ENCODE peak calls at places on chromosomes 5 and 9, in four cellular contexts. One of them, this sample, is unnamed.

GRCh38 chr9:88370346-88370745 is 17.9 kb upstream of the SPIN1 start:
- DNase-seq in K562: no peak
- DNase-seq in GM12878: no peak
- DNase-seq in HCT116: no peak
- DNase-seq in this sample: no peak

GRCh38 chr5:157918811-157919742 is 60.1 kb upstream of the CLINT1 start:
- DNase-seq in GM12878: no peak
- DNase-seq in K562: no peak
- DNase-seq in HCT116: no peak
- DNase-seq in this sample: no peak

GRCh38 chr9:36961568-36962360 is 72.3 kb downstream of the PAX5 start:
- DNase-seq in HCT116: no peak
- DNase-seq in K562: no peak
- DNase-seq in GM12878: no peak
- DNase-seq in this sample: no peak

GRCh38 chr5:60229786-60230185 is 336.3 kb upstream of the PDE4D start:
- DNase-seq in K562: no peak
- DNase-seq in GM12878: no peak
- DNase-seq in HCT116: no peak
- DNase-seq in this sample: no peak

GRCh38 chr5:57698785-57699184 is 216.2 kb upstream of the ACTBL2 start:
- DNase-seq in K562: no peak
- DNase-seq in GM12878: no peak
- DNase-seq in HCT116: peak; percentile 76
- DNase-seq in this sample: peak; percentile 15

GRCh38 chr5:41796061-41796460 is 74.2 kb downstream of the OXCT1 start:
- DNase-seq in K562: no peak
- DNase-seq in GM12878: no peak
- DNase-seq in HCT116: no peak
- DNase-seq in this sample: no peak

GRCh38 chr9:119370816-119371215 is 1.6 kb upstream of the BRINP1 start:
- DNase-seq in K562: peak; percentile 19
- DNase-seq in HCT116: no peak
- DNase-seq in GM12878: no peak
- DNase-seq in this sample: peak; percentile 81

GRCh38 chr5:64900618-64901017 is 131.9 kb downstream of the CWC27 start:
- DNase-seq in HCT116: no peak
- DNase-seq in K562: no peak
- DNase-seq in GM12878: no peak
- DNase-seq in this sample: peak; percentile 76

GRCh38 chr9:69223605-69224004 is 49.5 kb downstream of the TJP2 start:
- DNase-seq in GM12878: no peak
- DNase-seq in K562: peak; percentile 50
- DNase-seq in HCT116: peak; percentile 28
- DNase-seq in this sample: peak; percentile 65

GRCh38 chr9:113719919-113720318 is 156.2 kb upstream of the ZNF618 start:
- DNase-seq in K562: no peak
- DNase-seq in HCT116: no peak
- DNase-seq in GM12878: no peak
- DNase-seq in this sample: no peak

GRCh38 chr5:93990504-93991085 is 249.2 kb upstream of the POU5F2 start:
- DNase-seq in K562: no peak
- DNase-seq in HCT116: no peak
- DNase-seq in GM12878: no peak
- DNase-seq in this sample: no peak

GRCh38 chr5:173925449-173926071 is 37.4 kb downstream of the CPEB4 start:
- DNase-seq in K562: peak; percentile 43
- DNase-seq in GM12878: no peak
- DNase-seq in HCT116: peak; percentile 38
- DNase-seq in this sample: peak; percentile 73

GRCh38 chr5:75734913-75735789 is 17.9 kb upstream of the POC5 start:
- DNase-seq in GM12878: peak; percentile 5
- DNase-seq in K562: peak; percentile 22
- DNase-seq in HCT116: peak; percentile 3
- DNase-seq in this sample: peak; percentile 14

GRCh38 chr9:131273791-131274673 is 2.3 kb downstream of the FAM78A start:
- DNase-seq in K562: peak; percentile 79
- DNase-seq in HCT116: no peak
- DNase-seq in GM12878: no peak
- DNase-seq in this sample: no peak

GRCh38 chr5:119301947-119302346 is 53.9 kb upstream of the TNFAIP8 start:
- DNase-seq in K562: no peak
- DNase-seq in GM12878: no peak
- DNase-seq in HCT116: no peak
- DNase-seq in this sample: no peak

GRCh38 chr9:90925581-90926257 is 124.1 kb downstream of the SYK start:
- DNase-seq in GM12878: no peak
- DNase-seq in HCT116: no peak
- DNase-seq in K562: no peak
- DNase-seq in this sample: peak; percentile 33

GRCh38 chr5:10701567-10702039 is 59.4 kb downstream of the DAP start:
- DNase-seq in GM12878: no peak
- DNase-seq in K562: peak; percentile 75
- DNase-seq in HCT116: no peak
- DNase-seq in this sample: no peak

GRCh38 chr9:134314039-134314949 is 12.0 kb upstream of the RXRA start:
- DNase-seq in K562: no peak
- DNase-seq in HCT116: no peak
- DNase-seq in GM12878: no peak
- DNase-seq in this sample: no peak

GRCh38 chr9:15295761-15296405 is 11.1 kb downstream of the TTC39B start:
- DNase-seq in GM12878: peak; percentile 26
- DNase-seq in HCT116: no peak
- DNase-seq in K562: no peak
- DNase-seq in this sample: no peak

GRCh38 chr9:133839822-133840329 is 101.7 kb upstream of the SARDH start:
- DNase-seq in HCT116: no peak
- DNase-seq in GM12878: no peak
- DNase-seq in K562: peak; percentile 46
- DNase-seq in this sample: no peak

GRCh38 chr9:2014148-2014547 is 999 bp upstream of the SMARCA2 start:
- DNase-seq in GM12878: no peak
- DNase-seq in K562: no peak
- DNase-seq in HCT116: no peak
- DNase-seq in this sample: no peak

GRCh38 chr5:88772047-88772446 is 110.9 kb downstream of the MEF2C start:
- DNase-seq in K562: no peak
- DNase-seq in GM12878: no peak
- DNase-seq in HCT116: no peak
- DNase-seq in this sample: no peak

GRCh38 chr9:14780251-14780650 is 57.7 kb upstream of the CER1 start:
- DNase-seq in GM12878: no peak
- DNase-seq in HCT116: no peak
- DNase-seq in K562: no peak
- DNase-seq in this sample: no peak

DNA sequence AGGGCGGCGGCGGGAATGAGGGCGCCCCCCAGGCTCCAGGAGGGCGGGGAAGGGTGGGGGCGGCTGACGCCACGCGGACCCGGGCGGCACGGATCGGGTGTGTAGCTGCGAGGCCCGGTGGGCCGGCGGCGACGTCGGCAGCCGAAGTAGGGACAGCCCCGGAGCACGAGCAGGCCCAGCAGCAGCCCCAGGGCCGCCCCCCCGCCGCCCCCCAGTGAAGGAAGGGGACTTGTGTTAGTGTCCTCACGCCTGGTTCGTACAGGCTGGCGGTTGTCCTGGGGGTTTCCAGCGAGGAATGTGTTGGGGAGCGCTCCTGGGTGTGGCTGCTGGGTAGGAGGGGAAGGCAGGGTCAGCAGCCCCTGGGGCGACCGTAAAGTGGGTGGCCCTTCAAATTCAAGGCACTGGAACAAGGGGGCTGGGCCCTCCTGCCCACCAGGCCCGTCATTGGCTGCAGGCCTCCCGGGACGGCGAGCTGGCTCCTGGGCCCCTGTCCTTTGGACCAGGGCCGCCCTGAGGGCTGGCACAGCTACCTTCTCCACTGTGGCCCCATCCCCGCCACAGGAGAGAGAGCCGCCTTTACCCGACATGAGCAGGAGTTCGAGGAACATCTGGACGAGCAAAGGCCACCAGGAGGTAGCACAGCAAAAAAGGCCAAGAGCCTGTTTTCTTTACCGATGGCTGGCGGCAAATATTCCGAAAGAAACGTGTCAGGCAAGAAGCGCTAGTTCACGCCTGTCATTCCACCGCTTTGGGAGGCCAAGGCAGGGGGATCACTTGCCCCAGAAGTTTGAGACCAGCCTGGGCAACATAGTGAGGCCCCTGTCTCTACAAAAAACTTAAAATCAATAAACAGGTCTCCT is 814 bp upstream of the TMEM250 start:
- DNase-seq in K562: peak; percentile 50
- DNase-seq in GM12878: no peak
- DNase-seq in HCT116: no peak
- DNase-seq in this sample: peak; percentile 45
- TF ChIP-seq JUND in K562: no peak
- TF ChIP-seq JUND in GM12878: no peak
- TF ChIP-seq JUND in HCT116: no peak
- TF ChIP-seq JUND in this sample: no peak

GRCh38 chr5:172662596-172662995 is 21.5 kb downstream of the NEURL1B start:
- DNase-seq in GM12878: no peak
- DNase-seq in HCT116: no peak
- DNase-seq in K562: no peak
- DNase-seq in this sample: no peak
- TF ChIP-seq JUND in GM12878: no peak
- TF ChIP-seq JUND in HCT116: no peak
- TF ChIP-seq JUND in K562: no peak
- TF ChIP-seq JUND in this sample: no peak

DNA sequence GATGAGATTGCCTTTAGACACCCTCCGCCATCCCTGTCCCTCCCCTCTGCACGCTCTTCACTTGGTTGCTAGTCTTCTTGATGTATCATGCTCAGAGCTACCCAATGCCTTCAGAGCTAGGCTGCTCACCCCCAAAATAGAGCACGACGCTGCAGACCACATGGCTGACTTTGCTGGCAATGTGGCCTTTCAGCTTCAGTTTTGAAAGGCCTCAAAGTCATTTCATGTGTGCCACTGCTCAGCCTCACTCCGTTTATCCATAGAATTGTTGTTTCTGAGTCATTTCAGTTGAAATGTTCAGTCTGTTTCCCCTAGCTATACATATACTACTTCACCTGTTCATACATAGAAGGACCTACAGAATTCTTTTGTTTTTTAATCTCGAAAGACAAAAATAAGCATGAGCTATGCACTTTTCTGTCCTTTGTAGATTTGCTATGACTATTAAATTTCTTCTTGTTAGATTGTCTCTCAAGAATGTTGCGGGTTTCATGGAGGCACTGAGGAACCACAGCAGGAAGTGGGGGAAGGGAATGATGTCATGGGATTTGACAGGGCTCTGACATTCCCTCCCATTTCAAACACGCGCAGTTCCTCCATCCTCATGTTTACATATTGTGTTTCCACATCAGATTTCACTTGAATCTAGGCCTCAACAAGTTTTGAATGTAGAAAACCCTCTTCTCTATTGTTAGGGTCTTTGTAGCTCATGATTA is 154.7 kb downstream of the PALM2AKAP2 start:
- DNase-seq in HCT116: no peak
- DNase-seq in GM12878: no peak
- DNase-seq in K562: no peak
- DNase-seq in this sample: no peak
- TF ChIP-seq JUND in HCT116: no peak
- TF ChIP-seq JUND in GM12878: no peak
- TF ChIP-seq JUND in K562: no peak
- TF ChIP-seq JUND in this sample: no peak

GRCh38 chr9:121841771-121842611 is 190.6 kb downstream of the DAB2IP start:
- DNase-seq in HCT116: no peak
- DNase-seq in K562: no peak
- DNase-seq in GM12878: no peak
- DNase-seq in this sample: no peak
- TF ChIP-seq JUND in HCT116: no peak
- TF ChIP-seq JUND in K562: no peak
- TF ChIP-seq JUND in GM12878: no peak
- TF ChIP-seq JUND in this sample: no peak

DNA sequence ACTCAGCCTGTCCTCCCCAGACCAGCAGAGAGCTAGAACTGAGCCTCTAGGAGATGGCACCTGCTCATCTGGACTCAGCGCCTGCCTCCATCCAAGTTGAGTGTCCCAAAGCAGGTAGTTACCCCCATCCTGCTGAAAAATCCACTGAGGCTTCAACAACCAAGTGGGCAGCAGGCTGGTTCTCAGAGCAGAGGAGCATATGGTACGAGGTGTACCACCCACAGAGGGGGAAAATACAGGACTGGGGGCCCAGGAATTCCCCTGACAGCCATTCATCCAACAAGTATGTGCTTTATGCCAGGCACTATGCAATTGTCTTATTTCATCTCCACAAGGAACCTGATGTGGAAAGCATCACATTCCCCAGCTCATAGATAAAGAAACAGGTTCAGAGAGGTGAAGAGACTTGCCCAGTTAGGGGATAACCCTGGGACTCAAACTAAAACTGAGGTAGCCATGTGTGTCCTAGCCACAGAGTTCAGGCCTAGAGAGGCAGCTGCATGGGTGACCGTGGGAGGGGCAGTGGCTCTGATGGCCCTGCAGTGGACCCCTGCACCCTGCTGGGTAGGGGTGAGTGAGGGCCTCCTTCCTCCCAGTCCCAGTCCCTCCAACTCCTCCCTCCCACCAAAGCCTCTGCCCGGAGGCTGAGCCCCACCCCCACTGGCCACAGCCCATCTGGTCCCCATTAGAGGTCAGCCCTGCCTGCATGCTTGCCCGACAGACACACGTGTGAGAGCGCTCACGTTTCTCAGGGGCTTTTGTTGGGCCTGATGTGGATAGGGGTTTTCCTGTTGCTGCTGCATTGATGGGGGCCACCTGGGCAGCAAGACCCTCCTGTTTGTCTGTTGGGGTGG is 11.4 kb downstream of the PDLIM4 start:
- DNase-seq in GM12878: peak; percentile 55
- DNase-seq in K562: no peak
- DNase-seq in HCT116: no peak
- DNase-seq in this sample: no peak
- TF ChIP-seq JUND in GM12878: no peak
- TF ChIP-seq JUND in K562: no peak
- TF ChIP-seq JUND in HCT116: no peak
- TF ChIP-seq JUND in this sample: no peak

GRCh38 chr9:71819115-71819739 is 50.9 kb upstream of the CEMIP2 start:
- DNase-seq in HCT116: peak; percentile 10
- DNase-seq in K562: peak; percentile 19
- DNase-seq in GM12878: no peak
- DNase-seq in this sample: peak; percentile 9
- TF ChIP-seq JUND in HCT116: no peak
- TF ChIP-seq JUND in K562: no peak
- TF ChIP-seq JUND in GM12878: no peak
- TF ChIP-seq JUND in this sample: no peak

This sample was measured in T47D.